ENCODE peak calls at places on chromosomes 7 and 10, in four cellular contexts. F, Z, Q and U are unnamed samples.

GRCh38 chr10:15118615-15119014 is 21.5 kb downstream of the RPP38 start:
- DNase-seq in F (no peak), Z (no peak), Q (no peak), U (no peak)

GRCh38 chr10:79277579-79277978 is 69.7 kb upstream of the PPIF start:
- DNase-seq in F (no peak), Z (peak), Q (no peak), U (no peak)

GRCh38 chr7:92421676-92422435 is 25.4 kb upstream of the GATAD1 start:
- DNase-seq in F (no peak), Z (no peak), Q (no peak), U (peak)

GRCh38 chr10:34313353-34313752 is 501.7 kb downstream of the PARD3 start:
- DNase-seq in F (no peak), Z (no peak), Q (no peak), U (no peak)

GRCh38 chr7:139762886-139763285 is 14.9 kb downstream of the HIPK2 start:
- DNase-seq in F (no peak), Z (no peak), Q (no peak), U (no peak)

GRCh38 chr7:150631866-150632864 is at the start of gene GIMAP6:
- DNase-seq in F (peak), Z (no peak), Q (no peak), U (no peak)

GRCh38 chr7:25665346-25665745 is 437.1 kb upstream of the NPVF start:
- DNase-seq in F (no peak), Z (no peak), Q (no peak), U (no peak)

GRCh38 chr7:134421998-134422397 is 36.9 kb downstream of the AKR1B1 start:
- DNase-seq in F (no peak), Z (no peak), Q (no peak), U (no peak)

GRCh38 chr7:82593780-82594179 is 150.2 kb upstream of the CACNA2D1 start:
- DNase-seq in F (no peak), Z (no peak), Q (no peak), U (no peak)

GRCh38 chr10:132644544-132645530 is 107.2 kb downstream of the INPP5A start:
- DNase-seq in F (no peak), Z (no peak), Q (no peak), U (no peak)